ENCODE peak calls at places on chromosomes 4 and X, in four cellular contexts. B, I, M and U are unnamed samples.
A peak's percentile ranks its signal among the peaks of the same experiment; 100 is the strongest.

GRCh38 chrX:51891821-51892551 is 1.4 kb upstream of the MAGED1 start:
- DNase-seq in B (no peak), I (peak; percentile 11), M (no peak), U (no peak)

GRCh38 chr4:23333946-23334878 is 555.6 kb downstream of the PPARGC1A start:
- DNase-seq in B (no peak), I (peak; percentile 11), M (peak; percentile 14), U (no peak)

GRCh38 chr4:80266267-80266901 is at the start of gene FGF5:
- DNase-seq in B (peak; percentile 39), I (peak; percentile 85), M (peak; percentile 52), U (no peak)

GRCh38 chrX:153924149-153924861 is 1.8 kb downstream of the ARHGAP4 start:
- DNase-seq in B (no peak), I (no peak), M (no peak), U (no peak)

GRCh38 chr4:148831945-148832344 is 389.7 kb upstream of the NR3C2 start:
- DNase-seq in B (no peak), I (peak; percentile 30), M (no peak), U (no peak)

GRCh38 chrX:68261060-68261672 is 172.1 kb downstream of the OPHN1 start:
- DNase-seq in B (no peak), I (no peak), M (no peak), U (no peak)

GRCh38 chrX:13123857-13124345 is 79.5 kb upstream of the FAM9C start:
- DNase-seq in B (no peak), I (no peak), M (no peak), U (no peak)

GRCh38 chr4:129822708-129823504 is 727.0 kb downstream of the C4orf33 start:
- DNase-seq in B (no peak), I (no peak), M (no peak), U (no peak)

GRCh38 chr4:127781303-127782024 is 658 bp upstream of the HSPA4L start:
- DNase-seq in B (peak; percentile 26), I (no peak), M (no peak), U (no peak)

GRCh38 chr4:125085-125820 is 952 bp downstream of the ZNF718 start:
- DNase-seq in B (no peak), I (no peak), M (peak; percentile 61), U (peak; percentile 31)

GRCh38 chr4:78337621-78338020 is 213.9 kb upstream of the ANXA3 start:
- DNase-seq in B (no peak), I (no peak), M (no peak), U (no peak)

GRCh38 chr4:3530663-3531254 is 1.5 kb downstream of the LRPAP1 start:
- DNase-seq in B (no peak), I (no peak), M (no peak), U (no peak)

GRCh38 chr4:118082182-118082581 is 47.9 kb downstream of the NDST3 start:
- DNase-seq in B (no peak), I (no peak), M (no peak), U (no peak)

GRCh38 chr4:26151615-26152014 is 169.2 kb upstream of the RBPJ start:
- DNase-seq in B (no peak), I (no peak), M (no peak), U (no peak)

GRCh38 chr4:166657261-166657660 is 577.0 kb downstream of the SPOCK3 start:
- DNase-seq in B (no peak), I (no peak), M (no peak), U (no peak)

GRCh38 chr4:158786155-158786581 is 17.3 kb downstream of the FNIP2 start:
- DNase-seq in B (no peak), I (no peak), M (no peak), U (no peak)

GRCh38 chr4:83548151-83548905 is 12.4 kb downstream of the GPAT3 start:
- DNase-seq in B (no peak), I (peak; percentile 86), M (no peak), U (peak; percentile 23)

GRCh38 chr4:20639346-20639745 is 60.9 kb upstream of the PACRGL start:
- DNase-seq in B (no peak), I (no peak), M (no peak), U (no peak)

GRCh38 chr4:86247906-86248305 is 111.9 kb downstream of the MAPK10 start:
- DNase-seq in B (no peak), I (no peak), M (no peak), U (no peak)

GRCh38 chrX:136975642-136976518 is 57.9 kb downstream of the GPR101 start:
- DNase-seq in B (no peak), I (no peak), M (no peak), U (no peak)

GRCh38 chr4:98298022-98298421 is 36.8 kb downstream of the RAP1GDS1 start:
- DNase-seq in B (no peak), I (no peak), M (no peak), U (no peak)

DNA sequence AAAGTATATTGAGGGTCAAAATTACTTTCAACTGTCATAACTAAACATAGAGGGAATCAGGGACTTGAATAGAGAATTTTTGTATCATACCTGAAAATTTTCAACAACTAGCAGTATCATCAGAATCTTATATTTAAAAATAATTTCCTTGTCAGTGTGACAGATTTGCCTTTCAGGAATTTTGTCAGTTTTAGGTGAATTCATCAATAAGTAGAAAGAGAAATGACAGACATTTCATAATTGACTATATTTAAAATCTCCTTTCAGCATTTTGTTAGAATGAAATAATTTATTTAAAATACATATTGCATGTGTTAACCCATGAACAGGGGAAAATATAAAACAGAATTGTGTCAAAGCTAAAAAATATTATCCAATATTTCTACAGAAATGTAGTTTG is 8.6 kb upstream of the PDCL2 start:
- DNase-seq in B (no peak), I (no peak), M (no peak), U (no peak)
- TF ChIP-seq CTCF in B (no peak), I (no peak), M (no peak), U (no peak)

DNA sequence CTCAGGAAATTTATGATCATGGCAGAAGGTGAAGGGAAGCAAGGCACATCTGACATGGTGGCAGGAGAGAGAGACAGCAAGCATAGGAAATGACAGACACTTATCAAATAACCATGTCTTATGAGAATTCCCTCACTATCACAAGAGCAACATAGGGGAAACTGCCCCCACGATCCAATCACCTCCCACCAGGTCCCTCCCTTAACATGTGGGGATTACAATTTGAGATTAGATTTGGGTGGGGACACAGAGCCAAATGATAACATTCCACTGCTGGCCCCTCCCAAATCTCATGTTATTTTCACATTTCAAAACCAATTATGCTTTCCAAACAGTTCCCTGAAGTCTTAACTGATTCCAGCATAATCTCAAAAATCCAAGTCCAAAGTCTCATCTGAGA is 8.2 kb upstream of the TMA16 start:
- DNase-seq in B (no peak), I (no peak), M (no peak), U (no peak)
- TF ChIP-seq CTCF in B (no peak), I (no peak), M (no peak), U (no peak)

GRCh38 chr4:97216031-97216430 is 927.2 kb downstream of the STPG2 start:
- DNase-seq in B (no peak), I (no peak), M (no peak), U (no peak)
- TF ChIP-seq CTCF in B (no peak), I (no peak), M (no peak), U (no peak)

GRCh38 chrX:100363926-100364325 is 46.1 kb downstream of the PCDH19 start:
- DNase-seq in B (no peak), I (no peak), M (no peak), U (no peak)

GRCh38 chrX:100373673-100374072 is 36.4 kb downstream of the PCDH19 start:
- DNase-seq in B (no peak), I (no peak), M (no peak), U (no peak)

DNA sequence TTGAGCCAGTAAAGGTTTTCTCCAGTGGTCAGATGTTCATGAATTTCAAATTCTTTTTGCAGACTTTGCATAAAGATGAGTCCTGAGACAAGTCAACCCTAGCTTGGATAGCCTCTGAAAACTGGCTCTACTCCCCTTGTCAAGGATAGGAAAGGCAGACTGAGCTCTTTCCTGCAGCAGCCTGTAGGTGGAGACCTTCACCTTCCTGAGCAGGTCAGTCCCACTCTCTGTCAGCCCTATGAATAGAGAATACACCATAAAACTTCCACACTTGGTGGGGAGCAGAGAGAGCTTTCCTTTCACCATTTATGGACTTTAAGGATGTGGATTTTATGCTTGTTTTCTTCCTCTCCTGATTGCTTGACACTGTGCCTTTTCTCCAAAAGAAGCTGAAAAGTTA is 41.9 kb downstream of the PCDH19 start:
- DNase-seq in B (no peak), I (no peak), M (peak; percentile 29), U (no peak)
- TF ChIP-seq CTCF in B (peak; percentile 54), I (no peak), M (peak; percentile 33), U (no peak)